ENCODE peak calls at places on chromosomes 7 and 10, in eight cellular contexts. A is HCT116, N is stomach, L is GM12878, I is spleen, H is H1, V is transverse colon, Q is sigmoid colon. M is an unnamed sample.

GRCh38 chr7:10973942-10974716 is 457 bp downstream of the PHF14 start:
- DNase-seq in A (no peak), N (peak; percentile 28), L (no peak), I (peak; percentile 89), H (no peak), V (peak; percentile 37), Q (no peak), M (peak; percentile 40)

GRCh38 chr10:30434273-30435067 is 486 bp downstream of the MAP3K8 start:
- DNase-seq in A (peak; percentile 31), N (peak; percentile 82), L (no peak), I (peak; percentile 96), H (peak; percentile 78), V (peak; percentile 88), Q (peak; percentile 96), M (peak; percentile 93)

GRCh38 chr7:55130079-55130476 is 111.3 kb downstream of the EGFR start:
- DNase-seq in A (no peak), N (no peak), L (no peak), I (no peak), H (no peak), V (no peak), Q (no peak), M (no peak)

GRCh38 chr10:77283326-77283725 is 354.3 kb downstream of the KCNMA1 start:
- DNase-seq in A (no peak), N (no peak), L (no peak), I (no peak), H (no peak), V (no peak), Q (no peak), M (no peak)

GRCh38 chr7:74023037-74023436 is 4.9 kb upstream of the ELN start:
- DNase-seq in A (no peak), N (peak; percentile 35), L (no peak), I (no peak), H (no peak), V (no peak), Q (peak; percentile 83), M (no peak)

GRCh38 chr10:70759769-70760168 is 25.4 kb downstream of the TBATA start:
- DNase-seq in A (no peak), N (no peak), L (no peak), I (peak; percentile 73), H (peak; percentile 52), V (no peak), Q (peak; percentile 44), M (no peak)

GRCh38 chr10:32957341-32958084 is 517 bp downstream of the ITGB1 start:
- DNase-seq in A (no peak), N (peak; percentile 48), L (no peak), I (peak; percentile 92), H (peak; percentile 73), V (peak; percentile 50), Q (peak; percentile 77), M (peak; percentile 94)

GRCh38 chr7:75985518-75986146 is 8.8 kb downstream of the TMEM120A start:
- DNase-seq in A (no peak), N (no peak), L (no peak), I (peak; percentile 79), H (no peak), V (no peak), Q (no peak), M (no peak)

GRCh38 chr10:74289956-74290355 is 138.9 kb downstream of the ADK start:
- DNase-seq in A (no peak), N (no peak), L (no peak), I (no peak), H (no peak), V (no peak), Q (no peak), M (no peak)

GRCh38 chr10:71294091-71294561 is 24.9 kb upstream of the SLC29A3 start:
- DNase-seq in A (no peak), N (no peak), L (no peak), I (no peak), H (no peak), V (no peak), Q (no peak), M (no peak)

GRCh38 chr10:117653170-117653515 is 110.6 kb downstream of the EMX2 start:
- DNase-seq in A (peak; percentile 83), N (no peak), L (peak; percentile 98), I (no peak), H (no peak), V (no peak), Q (no peak), M (no peak)

DNA sequence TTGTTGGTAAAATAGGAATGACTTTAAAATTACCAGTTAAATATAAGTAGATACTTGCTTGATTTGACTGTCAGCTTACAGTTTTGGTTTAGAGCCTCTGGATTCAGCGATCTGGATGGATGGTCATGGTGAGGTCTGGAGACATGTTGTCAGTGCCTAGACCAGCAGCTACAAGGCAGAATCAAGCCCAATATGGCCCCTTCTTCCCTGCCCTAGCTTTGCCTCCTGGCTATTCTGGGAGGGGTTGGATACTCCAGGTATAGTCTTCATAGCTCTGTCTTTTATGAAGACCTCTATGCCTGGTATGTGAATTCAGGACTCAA is 166.5 kb upstream of the VIPR2 start:
- DNase-seq in A (no peak), N (no peak), L (no peak), I (no peak), H (no peak), V (no peak), Q (no peak), M (no peak)
- H3K27me3 ChIP-seq in A (no peaks in the 10 kb centered on the region), N (no peaks in the 10 kb centered on the region), L (no peaks in the 10 kb centered on the region), I (no peaks in the 10 kb centered on the region), H (no peaks in the 10 kb centered on the region), V (no peaks in the 10 kb centered on the region), Q (no peaks in the 10 kb centered on the region), M (no peaks in the 10 kb centered on the region)

DNA sequence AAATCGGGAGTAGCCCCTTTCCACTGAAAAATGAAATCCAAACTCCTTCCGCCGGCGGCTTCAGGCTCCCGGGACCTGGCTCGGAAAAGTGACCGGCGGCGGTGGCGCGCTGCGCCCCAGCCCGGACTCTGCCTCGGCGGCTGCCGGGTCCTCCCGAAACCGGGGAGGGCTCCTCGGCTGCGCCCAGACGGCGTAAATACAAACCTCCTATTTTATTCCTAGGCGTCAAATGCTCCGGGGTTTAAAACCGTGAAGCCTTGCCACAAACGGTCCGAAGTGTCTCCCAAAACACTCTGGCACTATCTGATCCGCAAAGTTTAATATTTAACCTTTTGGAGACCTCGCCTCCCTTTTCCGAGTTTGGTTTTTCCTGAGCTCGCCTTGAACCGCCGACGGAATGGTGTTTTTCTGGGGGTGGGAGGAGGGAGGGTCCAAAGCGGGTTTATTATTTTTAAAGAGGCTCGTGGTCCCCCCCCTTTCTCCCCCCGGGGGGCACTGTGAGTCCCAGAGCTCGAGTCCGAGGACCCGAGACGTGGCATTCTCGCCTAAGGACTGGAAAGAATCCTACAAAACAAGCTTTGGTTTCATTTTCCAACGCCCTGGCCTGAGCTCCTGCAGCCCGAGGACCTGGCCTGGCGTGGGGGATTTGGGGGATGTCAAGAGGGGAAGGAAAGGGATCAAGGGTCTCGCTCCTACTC is 1.9 kb downstream of the TNRC18 start:
- DNase-seq in A (no peak), N (peak; percentile 69), L (no peak), I (peak; percentile 84), H (no peak), V (peak; percentile 64), Q (peak; percentile 81), M (peak; percentile 84)
- TF ChIP-seq POLR2AphosphoS5 in A (no peak), N (peak; percentile 58), L (no peak), I (peak; percentile 10), H (no peak), V (peak; percentile 27), Q (peak; percentile 72), M (no peak)

GRCh38 chr7:5525271-5526189 is 101.9 kb upstream of the TNRC18 start:
- DNase-seq in A (peak; percentile 40), N (peak; percentile 40), L (peak; percentile 63), I (no peak), H (no peak), V (peak; percentile 66), Q (peak; percentile 82), M (no peak)

GRCh38 chr7:5519515-5519928 is 95.9 kb upstream of the TNRC18 start:
- DNase-seq in A (no peak), N (no peak), L (no peak), I (no peak), H (peak; percentile 67), V (no peak), Q (no peak), M (no peak)

GRCh38 chr7:5528071-5528814 is 104.6 kb upstream of the TNRC18 start:
- DNase-seq in A (no peak), N (peak; percentile 58), L (no peak), I (peak; percentile 87), H (peak; percentile 51), V (peak; percentile 66), Q (peak; percentile 81), M (peak; percentile 78)

GRCh38 chr7:5526190-5527037 is 102.8 kb upstream of the TNRC18 start:
- DNase-seq in A (no peak), N (peak; percentile 60), L (no peak), I (peak; percentile 83), H (peak; percentile 76), V (peak; percentile 70), Q (peak; percentile 80), M (no peak)

DNA sequence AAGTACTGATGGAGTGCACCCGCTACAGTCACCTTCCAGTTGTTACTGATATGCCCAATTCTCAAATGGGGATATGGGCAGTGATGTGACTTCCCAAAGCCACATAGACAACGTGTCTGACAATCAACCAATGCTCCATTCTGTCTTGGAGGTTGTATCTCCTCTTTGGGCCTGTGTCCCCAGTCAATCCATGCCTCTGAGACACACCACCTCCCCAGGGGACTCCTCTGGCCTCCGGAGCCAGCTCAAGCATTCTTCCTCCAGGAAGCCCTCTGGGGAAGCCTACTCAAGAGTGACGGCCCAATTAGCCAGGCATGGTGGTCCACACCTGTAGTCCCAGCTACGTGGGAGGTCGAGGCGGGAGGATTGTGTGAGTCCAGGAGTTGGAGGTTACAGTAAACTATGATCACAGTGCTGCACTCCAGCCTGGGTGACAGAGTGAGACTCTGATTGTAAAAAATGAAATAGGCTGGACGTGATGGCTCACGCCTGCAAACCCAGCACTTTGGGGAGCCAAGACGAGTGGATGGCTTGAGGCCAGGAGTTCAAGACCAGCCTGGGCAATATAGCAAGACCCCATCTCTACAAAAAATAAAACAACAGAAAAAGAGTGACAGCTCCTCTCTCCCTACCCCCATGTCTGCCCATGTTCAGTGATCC is 99.5 kb upstream of the TNRC18 start:
- DNase-seq in A (no peak), N (no peak), L (no peak), I (no peak), H (peak; percentile 76), V (peak; percentile 44), Q (peak; percentile 86), M (no peak)
- TF ChIP-seq POLR2A in A (no peak), N (no peak), L (no peak), I (no peak), H (no peak), V (peak; percentile 19), Q (peak; percentile 20), M (no peak)

GRCh38 chr7:156002362-156003001 is 190.2 kb upstream of the SHH start:
- DNase-seq in A (no peak), N (no peak), L (no peak), I (no peak), H (no peak), V (no peak), Q (no peak), M (no peak)

GRCh38 chr7:156000601-156001396 is 188.5 kb upstream of the SHH start:
- DNase-seq in A (no peak), N (peak; percentile 20), L (no peak), I (peak; percentile 70), H (peak; percentile 38), V (no peak), Q (no peak), M (peak; percentile 57)

GRCh38 chr7:155999631-156000489 is 187.6 kb upstream of the SHH start:
- DNase-seq in A (no peak), N (no peak), L (no peak), I (no peak), H (peak; percentile 28), V (no peak), Q (no peak), M (no peak)

GRCh38 chr7:156003220-156004162 is 191.2 kb upstream of the SHH start:
- DNase-seq in A (no peak), N (no peak), L (no peak), I (no peak), H (no peak), V (no peak), Q (no peak), M (no peak)

GRCh38 chr7:156001496-156002260 is 189.4 kb upstream of the SHH start:
- DNase-seq in A (no peak), N (no peak), L (no peak), I (no peak), H (no peak), V (no peak), Q (no peak), M (no peak)
- H3K27me3 ChIP-seq in A (no peaks in the 10 kb centered on the region), N (no peaks in the 10 kb centered on the region), L (no peaks in the 10 kb centered on the region), I (peaks cover 22% of the 10 kb centered on the region), H (no peaks in the 10 kb centered on the region), V (peaks cover 24% of the 10 kb centered on the region), Q (no peaks in the 10 kb centered on the region), M (no peaks in the 10 kb centered on the region)